ENCODE peak calls at places on chromosome 17, in four cellular contexts. One of them, this sample, is unnamed.

GRCh38 chr17:2982854-2983636 is 80.4 kb downstream of the OR1D5 start:
- DNase-seq in stimulated activated naive CD4-positive, alpha-beta T cell: no peak
- DNase-seq in activated T-cell treated with anti-CD3 and anti-CD28 coated beads, Interleukin-2, amount 50 U/mL, for 72 hours: no peak
- DNase-seq in psoas muscle: peak; percentile 87
- DNase-seq in this sample: no peak

GRCh38 chr17:34207572-34207971 is 47.5 kb upstream of the CCL2 start:
- DNase-seq in stimulated activated naive CD4-positive, alpha-beta T cell: no peak
- DNase-seq in activated T-cell treated with anti-CD3 and anti-CD28 coated beads, Interleukin-2, amount 50 U/mL, for 72 hours: no peak
- DNase-seq in psoas muscle: no peak
- DNase-seq in this sample: no peak

GRCh38 chr17:7854078-7854777 is 638 bp upstream of the TMEM88 start:
- DNase-seq in stimulated activated naive CD4-positive, alpha-beta T cell: no peak
- DNase-seq in activated T-cell treated with anti-CD3 and anti-CD28 coated beads, Interleukin-2, amount 50 U/mL, for 72 hours: no peak
- DNase-seq in psoas muscle: no peak
- DNase-seq in this sample: no peak

GRCh38 chr17:14918540-14918939 is 346.6 kb downstream of the PMP22 start:
- DNase-seq in stimulated activated naive CD4-positive, alpha-beta T cell: no peak
- DNase-seq in activated T-cell treated with anti-CD3 and anti-CD28 coated beads, Interleukin-2, amount 50 U/mL, for 72 hours: no peak
- DNase-seq in psoas muscle: no peak
- DNase-seq in this sample: no peak

GRCh38 chr17:55772086-55772485 is 21.2 kb downstream of the PCTP start:
- DNase-seq in stimulated activated naive CD4-positive, alpha-beta T cell: no peak
- DNase-seq in activated T-cell treated with anti-CD3 and anti-CD28 coated beads, Interleukin-2, amount 50 U/mL, for 72 hours: no peak
- DNase-seq in psoas muscle: no peak
- DNase-seq in this sample: no peak

GRCh38 chr17:32810690-32811089 is 66.2 kb downstream of the MYO1D start:
- DNase-seq in stimulated activated naive CD4-positive, alpha-beta T cell: no peak
- DNase-seq in activated T-cell treated with anti-CD3 and anti-CD28 coated beads, Interleukin-2, amount 50 U/mL, for 72 hours: no peak
- DNase-seq in psoas muscle: no peak
- DNase-seq in this sample: no peak

GRCh38 chr17:74373838-74374606 is 6.7 kb downstream of the GPR142 start:
- DNase-seq in stimulated activated naive CD4-positive, alpha-beta T cell: no peak
- DNase-seq in activated T-cell treated with anti-CD3 and anti-CD28 coated beads, Interleukin-2, amount 50 U/mL, for 72 hours: no peak
- DNase-seq in psoas muscle: no peak
- DNase-seq in this sample: no peak

GRCh38 chr17:32609085-32609484 is 122.3 kb downstream of the CDK5R1 start:
- DNase-seq in stimulated activated naive CD4-positive, alpha-beta T cell: peak; percentile 37
- DNase-seq in activated T-cell treated with anti-CD3 and anti-CD28 coated beads, Interleukin-2, amount 50 U/mL, for 72 hours: peak; percentile 76
- DNase-seq in psoas muscle: peak; percentile 56
- DNase-seq in this sample: peak; percentile 42

GRCh38 chr17:16314189-16314588 is 39.1 kb downstream of the CENPV start:
- DNase-seq in stimulated activated naive CD4-positive, alpha-beta T cell: no peak
- DNase-seq in activated T-cell treated with anti-CD3 and anti-CD28 coated beads, Interleukin-2, amount 50 U/mL, for 72 hours: no peak
- DNase-seq in psoas muscle: no peak
- DNase-seq in this sample: no peak

GRCh38 chr17:66268247-66268927 is 34.0 kb upstream of the PRKCA start:
- DNase-seq in stimulated activated naive CD4-positive, alpha-beta T cell: no peak
- DNase-seq in activated T-cell treated with anti-CD3 and anti-CD28 coated beads, Interleukin-2, amount 50 U/mL, for 72 hours: no peak
- DNase-seq in psoas muscle: no peak
- DNase-seq in this sample: no peak

GRCh38 chr17:49549311-49549605 is 26.4 kb upstream of the NXPH3 start:
- DNase-seq in stimulated activated naive CD4-positive, alpha-beta T cell: no peak
- DNase-seq in activated T-cell treated with anti-CD3 and anti-CD28 coated beads, Interleukin-2, amount 50 U/mL, for 72 hours: no peak
- DNase-seq in psoas muscle: no peak
- DNase-seq in this sample: no peak

GRCh38 chr17:43661699-43662431 is at the start of gene MEOX1:
- DNase-seq in stimulated activated naive CD4-positive, alpha-beta T cell: no peak
- DNase-seq in activated T-cell treated with anti-CD3 and anti-CD28 coated beads, Interleukin-2, amount 50 U/mL, for 72 hours: peak; percentile 38
- DNase-seq in psoas muscle: peak; percentile 25
- DNase-seq in this sample: no peak

GRCh38 chr17:45650601-45651000 is 133.5 kb upstream of the CRHR1 start:
- DNase-seq in stimulated activated naive CD4-positive, alpha-beta T cell: no peak
- DNase-seq in activated T-cell treated with anti-CD3 and anti-CD28 coated beads, Interleukin-2, amount 50 U/mL, for 72 hours: no peak
- DNase-seq in psoas muscle: no peak
- DNase-seq in this sample: no peak

GRCh38 chr17:30530346-30531025 is 53.3 kb downstream of the GOSR1 start:
- DNase-seq in stimulated activated naive CD4-positive, alpha-beta T cell: no peak
- DNase-seq in activated T-cell treated with anti-CD3 and anti-CD28 coated beads, Interleukin-2, amount 50 U/mL, for 72 hours: no peak
- DNase-seq in psoas muscle: no peak
- DNase-seq in this sample: no peak

GRCh38 chr17:1495265-1495664 is 2.8 kb upstream of the MYO1C start:
- DNase-seq in stimulated activated naive CD4-positive, alpha-beta T cell: no peak
- DNase-seq in activated T-cell treated with anti-CD3 and anti-CD28 coated beads, Interleukin-2, amount 50 U/mL, for 72 hours: no peak
- DNase-seq in psoas muscle: peak; percentile 69
- DNase-seq in this sample: no peak

GRCh38 chr17:69227536-69227935 is 1.1 kb downstream of the ABCA10 start:
- DNase-seq in stimulated activated naive CD4-positive, alpha-beta T cell: no peak
- DNase-seq in activated T-cell treated with anti-CD3 and anti-CD28 coated beads, Interleukin-2, amount 50 U/mL, for 72 hours: no peak
- DNase-seq in psoas muscle: no peak
- DNase-seq in this sample: no peak

GRCh38 chr17:61466246-61466645 is 14.0 kb downstream of the TBX4 start:
- DNase-seq in stimulated activated naive CD4-positive, alpha-beta T cell: no peak
- DNase-seq in activated T-cell treated with anti-CD3 and anti-CD28 coated beads, Interleukin-2, amount 50 U/mL, for 72 hours: no peak
- DNase-seq in psoas muscle: no peak
- DNase-seq in this sample: no peak

GRCh38 chr17:65537845-65538678 is 23.4 kb downstream of the AXIN2 start:
- DNase-seq in stimulated activated naive CD4-positive, alpha-beta T cell: peak; percentile 50
- DNase-seq in activated T-cell treated with anti-CD3 and anti-CD28 coated beads, Interleukin-2, amount 50 U/mL, for 72 hours: peak; percentile 46
- DNase-seq in psoas muscle: no peak
- DNase-seq in this sample: no peak

GRCh38 chr17:42660692-42661345 is 1.7 kb downstream of the TUBG2 start:
- DNase-seq in stimulated activated naive CD4-positive, alpha-beta T cell: no peak
- DNase-seq in activated T-cell treated with anti-CD3 and anti-CD28 coated beads, Interleukin-2, amount 50 U/mL, for 72 hours: no peak
- DNase-seq in psoas muscle: no peak
- DNase-seq in this sample: no peak

GRCh38 chr17:76727745-76728456 is 1.3 kb downstream of the METTL23 start:
- DNase-seq in stimulated activated naive CD4-positive, alpha-beta T cell: peak; percentile 23
- DNase-seq in activated T-cell treated with anti-CD3 and anti-CD28 coated beads, Interleukin-2, amount 50 U/mL, for 72 hours: peak; percentile 37
- DNase-seq in psoas muscle: no peak
- DNase-seq in this sample: no peak

GRCh38 chr17:1998426-1998784 is 26.7 kb downstream of the RTN4RL1 start:
- DNase-seq in stimulated activated naive CD4-positive, alpha-beta T cell: no peak
- DNase-seq in activated T-cell treated with anti-CD3 and anti-CD28 coated beads, Interleukin-2, amount 50 U/mL, for 72 hours: no peak
- DNase-seq in psoas muscle: peak; percentile 40
- DNase-seq in this sample: no peak

This sample was measured in CD4-positive, CD25-positive, alpha-beta regulatory T cell.